ENCODE peak calls at places on chromosomes 13 and 19, in eight cellular contexts. K is activated T-helper 9 cell treated with anti-CD3 and anti-CD28 coated beads, Interleukin-2, amount 50 U/mL, for 16 hours; A is tibial nerve; M is activated CD8-positive, alpha-beta T cell treated with anti-CD3 and anti-CD28 coated beads, Interleukin-2, amount 10 ng/mL, durations not matched to agents 7 days and 5 days; C is M059J; T is anterior cingulate cortex; R is neural progenitor cell; X is Calu3. J is an unnamed sample.

GRCh38 chr13:34748078-34748477 is 194.0 kb upstream of the NBEA start:
- DNase-seq in K (no peak), A (no peak), M (no peak), C (peak; percentile 79), T (no peak), R (no peak), X (peak; percentile 52), J (no peak)

GRCh38 chr19:55086730-55087541 is 11.3 kb downstream of the EPS8L1 start:
- DNase-seq in K (no peak), A (peak; percentile 80), M (peak; percentile 54), C (peak; percentile 95), T (peak; percentile 86), R (peak; percentile 99), X (no peak), J (peak; percentile 29)

GRCh38 chr19:39327990-39328705 is 7.5 kb upstream of the LRFN1 start:
- DNase-seq in K (peak; percentile 74), A (peak; percentile 83), M (peak; percentile 86), C (peak; percentile 70), T (peak; percentile 84), R (peak; percentile 93), X (peak; percentile 94), J (peak; percentile 66)

GRCh38 chr13:91714726-91715334 is 316.4 kb downstream of the GPC5 start:
- DNase-seq in K (no peak), A (no peak), M (no peak), C (no peak), T (no peak), R (peak; percentile 4), X (no peak), J (no peak)

GRCh38 chr13:46475586-46475991 is 77.4 kb upstream of the LRCH1 start:
- DNase-seq in K (no peak), A (no peak), M (no peak), C (peak; percentile 55), T (peak; percentile 30), R (no peak), X (no peak), J (no peak)

GRCh38 chr13:112117258-112117954 is 50.5 kb downstream of the SOX1 start:
- DNase-seq in K (no peak), A (no peak), M (no peak), C (no peak), T (no peak), R (no peak), X (no peak), J (no peak)

GRCh38 chr19:3146677-3147100 is 10.9 kb downstream of the GNA15 start:
- DNase-seq in K (peak; percentile 67), A (no peak), M (peak; percentile 69), C (no peak), T (no peak), R (peak; percentile 27), X (peak; percentile 42), J (no peak)

GRCh38 chr13:31234729-31235128 is 35.0 kb downstream of the B3GLCT start:
- DNase-seq in K (no peak), A (no peak), M (no peak), C (peak; percentile 5), T (no peak), R (no peak), X (no peak), J (no peak)

GRCh38 chr13:114149774-114150740 is 17.6 kb upstream of the RASA3 start:
- DNase-seq in K (no peak), A (no peak), M (no peak), C (no peak), T (no peak), R (no peak), X (no peak), J (no peak)

GRCh38 chr13:112244495-112245177 is 131.5 kb upstream of the SPACA7 start:
- DNase-seq in K (no peak), A (no peak), M (no peak), C (no peak), T (no peak), R (no peak), X (no peak), J (no peak)

GRCh38 chr13:89763011-89763410 is 1584.5 kb upstream of the MIR17HG start:
- DNase-seq in K (no peak), A (no peak), M (no peak), C (no peak), T (no peak), R (no peak), X (no peak), J (no peak)

GRCh38 chr19:16076958-16077611 is 790 bp downstream of the TPM4 start:
- DNase-seq in K (no peak), A (peak; percentile 64), M (no peak), C (peak; percentile 39), T (peak; percentile 48), R (peak; percentile 73), X (no peak), J (peak; percentile 48)

GRCh38 chr13:79477968-79478367 is 3.0 kb upstream of the NDFIP2 start:
- DNase-seq in K (no peak), A (no peak), M (no peak), C (no peak), T (peak; percentile 15), R (peak; percentile 59), X (no peak), J (no peak)

GRCh38 chr13:98216135-98216565 is 39.1 kb upstream of the RNF113B start:
- DNase-seq in K (no peak), A (no peak), M (no peak), C (peak; percentile 89), T (peak; percentile 42), R (no peak), X (no peak), J (no peak)

GRCh38 chr13:39284801-39285388 is 246.6 kb downstream of the NHLRC3 start:
- DNase-seq in K (no peak), A (no peak), M (no peak), C (no peak), T (no peak), R (peak; percentile 15), X (no peak), J (no peak)

GRCh38 chr13:44396963-44397580 is 23.4 kb downstream of the SERP2 start:
- DNase-seq in K (no peak), A (no peak), M (no peak), C (no peak), T (no peak), R (peak; percentile 88), X (no peak), J (no peak)

GRCh38 chr19:41540041-41540695 is 35.8 kb upstream of the CEACAM21 start:
- DNase-seq in K (no peak), A (no peak), M (no peak), C (peak; percentile 7), T (no peak), R (no peak), X (no peak), J (no peak)

GRCh38 chr19:51259348-51260245 is 8.7 kb downstream of the SIGLECL1 start:
- DNase-seq in K (peak; percentile 6), A (no peak), M (peak; percentile 80), C (peak; percentile 33), T (no peak), R (peak; percentile 53), X (peak; percentile 75), J (peak; percentile 24)

GRCh38 chr19:1082165-1082927 is 12.8 kb downstream of the POLR2E start:
- DNase-seq in K (peak; percentile 59), A (no peak), M (peak; percentile 93), C (no peak), T (no peak), R (peak; percentile 98), X (no peak), J (no peak)

GRCh38 chr13:30113983-30114491 is 193.3 kb downstream of the KATNAL1 start:
- DNase-seq in K (no peak), A (no peak), M (no peak), C (no peak), T (no peak), R (peak; percentile 76), X (peak; percentile 19), J (no peak)

GRCh38 chr13:32443111-32443510 is 15.2 kb upstream of the N4BP2L1 start:
- DNase-seq in K (no peak), A (no peak), M (peak; percentile 67), C (peak; percentile 11), T (no peak), R (no peak), X (peak; percentile 17), J (no peak)

GRCh38 chr13:80339578-80339840 is 1.4 kb downstream of the SPRY2 start:
- DNase-seq in K (no peak), A (no peak), M (no peak), C (peak; percentile 14), T (no peak), R (peak; percentile 65), X (no peak), J (no peak)

GRCh38 chr13:111121421-111121820 is 6.3 kb downstream of the ARHGEF7 start:
- DNase-seq in K (no peak), A (no peak), M (no peak), C (no peak), T (no peak), R (no peak), X (no peak), J (no peak)

GRCh38 chr19:40560092-40560507 is 16.6 kb upstream of the SHKBP1 start:
- DNase-seq in K (no peak), A (no peak), M (no peak), C (no peak), T (no peak), R (no peak), X (no peak), J (no peak)

GRCh38 chr19:6041991-6042421 is 64.1 kb upstream of the RANBP3 start:
- DNase-seq in K (no peak), A (no peak), M (peak; percentile 13), C (no peak), T (no peak), R (no peak), X (no peak), J (no peak)